ENCODE peak calls at places on chromosomes 7 and 10, in six cellular contexts. I is thyroid gland, H is IMR-90, E is stomach, B is tibial nerve, M is transverse colon. D is an unnamed sample.

GRCh38 chr10:125269716-125270115 is 109.4 kb upstream of the CTBP2 start:
- DNase-seq in I (no peak), E (no peak), B (no peak), M (no peak), H (no peak), D (no peak)

GRCh38 chr10:5651086-5651764 is 15.2 kb downstream of the ASB13 start:
- DNase-seq in E (no peak), M (no peak), H (no peak), B (no peak), I (no peak), D (no peak)

GRCh38 chr10:118922226-118922625 is 107.3 kb upstream of the NANOS1 start:
- DNase-seq in H (no peak), B (peak; percentile 35), M (peak; percentile 45), E (no peak), I (peak; percentile 66), D (no peak)

GRCh38 chr10:29276251-29276850 is 12.5 kb upstream of the LYZL1 start:
- DNase-seq in E (no peak), I (no peak), M (no peak), H (no peak), B (no peak), D (no peak)

GRCh38 chr10:3542185-3542611 is 242.8 kb downstream of the KLF6 start:
- DNase-seq in I (no peak), E (no peak), B (no peak), M (no peak), H (peak; percentile 87), D (no peak)

GRCh38 chr7:52771177-52771576 is 264.3 kb upstream of the POM121L12 start:
- DNase-seq in E (no peak), B (no peak), I (no peak), M (no peak), H (no peak), D (no peak)

GRCh38 chr7:106231856-106232490 is 52.8 kb downstream of the NAMPT start:
- DNase-seq in H (no peak), B (no peak), I (no peak), M (no peak), E (no peak), D (no peak)

GRCh38 chr10:87818505-87819273 is 663 bp upstream of the ATAD1 start:
- DNase-seq in M (peak; percentile 54), H (peak; percentile 43), I (no peak), B (peak; percentile 5), E (peak; percentile 31), D (peak; percentile 17)

GRCh38 chr7:95931460-95932232 is 159.3 kb downstream of the DYNC1I1 start:
- DNase-seq in M (no peak), I (no peak), B (no peak), H (no peak), E (no peak), D (no peak)

GRCh38 chr7:16891874-16892620 is 10.3 kb upstream of the AGR3 start:
- DNase-seq in I (no peak), B (no peak), H (no peak), M (no peak), E (no peak), D (no peak)

GRCh38 chr10:13018171-13018570 is 16.7 kb upstream of the CCDC3 start:
- DNase-seq in H (peak; percentile 59), I (no peak), M (no peak), B (no peak), E (no peak), D (no peak)

GRCh38 chr7:100817097-100817496 is 10.2 kb downstream of the EPHB4 start:
- DNase-seq in H (no peak), B (no peak), M (no peak), I (no peak), E (no peak), D (no peak)

GRCh38 chr10:93166116-93166515 is 92.4 kb downstream of the CYP26A1 start:
- DNase-seq in H (no peak), B (no peak), I (no peak), M (no peak), E (no peak), D (no peak)

GRCh38 chr7:93799750-93800357 is 90.7 kb downstream of the TFPI2 start:
- DNase-seq in E (no peak), I (no peak), B (no peak), M (no peak), H (peak; percentile 23), D (no peak)

GRCh38 chr10:114967071-114967470 is 29.1 kb downstream of the TRUB1 start:
- DNase-seq in E (no peak), M (no peak), H (peak; percentile 72), I (no peak), B (no peak), D (no peak)

GRCh38 chr7:70893985-70894722 is 237.8 kb upstream of the GALNT17 start:
- DNase-seq in H (no peak), M (no peak), I (no peak), E (no peak), B (no peak), D (no peak)

GRCh38 chr10:34427911-34428216 is 387.2 kb downstream of the PARD3 start:
- DNase-seq in B (no peak), M (no peak), E (no peak), H (no peak), I (no peak), D (no peak)

GRCh38 chr10:26214004-26214403 is 2.6 kb upstream of the GAD2 start:
- DNase-seq in B (no peak), M (no peak), H (no peak), E (no peak), I (no peak), D (no peak)

GRCh38 chr7:93044147-93044810 is 73.5 kb downstream of the SAMD9 start:
- DNase-seq in B (no peak), M (no peak), H (peak; percentile 74), E (no peak), I (no peak), D (no peak)

GRCh38 chr7:139118803-139119485 is 9.4 kb upstream of the ZC3HAV1 start:
- DNase-seq in B (no peak), E (no peak), M (peak; percentile 70), I (no peak), H (peak; percentile 37), D (no peak)

GRCh38 chr7:106284516-106285050 is at the start of gene NAMPT:
- DNase-seq in H (no peak), I (peak; percentile 58), B (peak; percentile 88), E (peak; percentile 59), M (peak; percentile 60), D (no peak)

GRCh38 chr7:140597425-140597949 is 43.1 kb downstream of the DENND2A start:
- DNase-seq in I (no peak), M (no peak), H (no peak), E (no peak), B (no peak), D (no peak)

GRCh38 chr10:51397695-51398094 is 301.7 kb downstream of the CSTF2T start:
- DNase-seq in E (peak; percentile 89), H (peak; percentile 84), M (peak; percentile 78), B (peak; percentile 18), I (peak; percentile 86), D (peak; percentile 64)

GRCh38 chr10:72322030-72322279 is 32.8 kb downstream of the DNAJB12 start:
- DNase-seq in M (no peak), H (no peak), I (no peak), B (no peak), E (no peak), D (peak; percentile 17)

GRCh38 chr10:125967533-125967932 is 71.2 kb downstream of the FANK1 start:
- DNase-seq in M (no peak), E (no peak), H (no peak), I (no peak), B (no peak), D (no peak)

GRCh38 chr10:128875955-128876354 is 591.1 kb upstream of the MGMT start:
- DNase-seq in H (no peak), M (no peak), I (no peak), B (no peak), E (no peak), D (peak; percentile 17)

GRCh38 chr7:137687556-137688280 is 159.1 kb downstream of the DGKI start:
- DNase-seq in M (no peak), H (peak; percentile 71), B (no peak), E (no peak), I (no peak), D (no peak)

GRCh38 chr10:95485445-95485844 is 75.7 kb downstream of the SORBS1 start:
- DNase-seq in H (no peak), I (no peak), E (no peak), M (no peak), B (no peak), D (no peak)

GRCh38 chr7:3042861-3043489 is 692 bp downstream of the CARD11 start:
- DNase-seq in I (no peak), M (peak; percentile 54), E (no peak), B (no peak), H (no peak), D (no peak)

GRCh38 chr10:93074137-93074596 is 474 bp downstream of the CYP26A1 start:
- DNase-seq in I (no peak), H (no peak), E (no peak), B (no peak), M (no peak), D (no peak)

GRCh38 chr10:37495415-37495814 is 362.0 kb downstream of the ZNF248 start:
- DNase-seq in H (no peak), E (no peak), B (no peak), M (no peak), I (no peak), D (no peak)

GRCh38 chr7:143929224-143929920 is 5.7 kb upstream of the OR2F2 start:
- DNase-seq in H (peak; percentile 12), M (no peak), I (no peak), E (no peak), B (no peak), D (no peak)

GRCh38 chr7:36129048-36129534 is 24.0 kb upstream of the EEPD1 start:
- DNase-seq in M (peak; percentile 59), B (peak; percentile 30), H (peak; percentile 55), E (peak; percentile 64), I (no peak), D (peak; percentile 80)

GRCh38 chr10:9685596-9685995 is 1332.1 kb upstream of the CELF2 start:
- DNase-seq in M (no peak), B (no peak), H (no peak), E (no peak), I (no peak), D (no peak)
- TF ChIP-seq POLR2A in M (no peak), B (no peak), H (no peak), E (no peak), I (no peak), D (no peak)

DNA sequence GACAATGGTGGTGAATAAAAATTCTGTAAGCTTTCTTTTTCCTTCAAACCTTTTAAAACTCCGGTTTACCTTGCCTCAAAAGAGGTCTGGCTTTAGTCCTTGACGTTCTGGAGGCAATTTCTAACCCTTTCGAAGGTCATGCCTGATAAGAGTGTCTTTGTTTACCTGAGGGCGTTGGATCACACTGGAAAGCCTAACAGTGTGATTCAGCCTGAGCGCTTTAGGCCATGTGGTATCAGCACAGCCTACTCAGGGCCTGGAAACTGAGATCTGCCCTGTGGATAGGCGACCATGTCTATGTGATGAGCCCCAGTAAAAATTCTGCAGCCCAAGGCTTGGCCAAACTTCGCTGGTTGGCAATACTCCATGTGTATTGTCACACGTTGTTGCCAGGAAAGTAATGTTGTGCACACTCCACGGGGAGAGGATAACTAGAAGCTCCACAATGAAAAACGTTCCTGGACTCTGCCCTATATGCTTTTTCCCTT is 10.7 kb downstream of the CCDC6 start:
- DNase-seq in M (peak; percentile 47), H (peak; percentile 39), E (peak; percentile 54), I (no peak), B (no peak), D (no peak)
- H3K27ac ChIP-seq in M (peak overlapping the region; percentile 78), H (no peak overlapping the region), E (peak overlapping the region; percentile 70), I (peak overlapping the region; percentile 47), B (no peak overlapping the region), D (no peak overlapping the region)

GRCh38 chr10:450463-450862 is 239.0 kb downstream of the DIP2C start:
- DNase-seq in B (no peak), M (no peak), E (no peak), H (no peak), I (no peak), D (no peak)
- TF ChIP-seq POLR2A in B (no peak), M (no peak), E (no peak), H (no peak), I (no peak), D (no peak)

GRCh38 chr10:71036586-71036985 is 148.2 kb upstream of the PCBD1 start:
- DNase-seq in E (no peak), H (no peak), B (no peak), I (no peak), M (no peak), D (no peak)
- H3K27ac ChIP-seq in E (no peak overlapping the region), H (no peak overlapping the region), B (no peak overlapping the region), I (no peak overlapping the region), M (no peak overlapping the region), D (no peak overlapping the region)